ENCODE peak calls at places on chromosomes 4 and X, in four cellular contexts. Q is adrenal gland, F is cardiac muscle cell, H is WERI-Rb-1. J is an unnamed sample.

GRCh38 chrX:6226646-6227444 is 1.8 kb downstream of the NLGN4X start:
- DNase-seq in Q (no peak), F (peak), H (peak), J (no peak)

GRCh38 chrX:69388526-69388925 is 115.6 kb upstream of the NALF2 start:
- DNase-seq in Q (no peak), F (no peak), H (no peak), J (no peak)

GRCh38 chrX:39973810-39974209 is 123.9 kb downstream of the BCOR start:
- DNase-seq in Q (no peak), F (no peak), H (no peak), J (no peak)

GRCh38 chrX:28312965-28313364 is 274.3 kb upstream of the IL1RAPL1 start:
- DNase-seq in Q (no peak), F (no peak), H (no peak), J (no peak)

GRCh38 chr4:6733358-6734164 is 17.6 kb downstream of the BLOC1S4 start:
- DNase-seq in Q (no peak), F (no peak), H (no peak), J (no peak)

GRCh38 chr4:3799496-3799895 is 33.3 kb downstream of the ADRA2C start:
- DNase-seq in Q (no peak), F (no peak), H (no peak), J (no peak)

GRCh38 chrX:140157611-140158010 is 192.3 kb upstream of the CXorf66 start:
- DNase-seq in Q (no peak), F (no peak), H (no peak), J (peak)

GRCh38 chrX:12118134-12118533 is 20.1 kb upstream of the FRMPD4 start:
- DNase-seq in Q (no peak), F (no peak), H (no peak), J (no peak)

GRCh38 chr4:17400696-17401095 is 111.2 kb downstream of the QDPR start:
- DNase-seq in Q (no peak), F (no peak), H (no peak), J (no peak)

GRCh38 chrX:107117993-107118321 is 665 bp downstream of the RBM41 start:
- DNase-seq in Q (no peak), F (no peak), H (no peak), J (no peak)

GRCh38 chr4:52925531-52925968 is 63.4 kb downstream of the RASL11B start:
- DNase-seq in Q (no peak), F (peak), H (peak), J (peak)

GRCh38 chrX:70087857-70088256 is 25.6 kb downstream of the OTUD6A start:
- DNase-seq in Q (no peak), F (peak), H (no peak), J (peak)

GRCh38 chr4:128427832-128428366 is 140.3 kb upstream of the PGRMC2 start:
- DNase-seq in Q (peak), F (no peak), H (peak), J (peak)

GRCh38 chr4:182102576-182102975 is 140.6 kb upstream of the TENM3 start:
- DNase-seq in Q (peak), F (no peak), H (no peak), J (no peak)

GRCh38 chrX:13055486-13055885 is 11.1 kb upstream of the FAM9C start:
- DNase-seq in Q (no peak), F (no peak), H (no peak), J (no peak)

GRCh38 chrX:133414399-133415275 is 652 bp downstream of the GPC4 start:
- DNase-seq in Q (peak), F (peak), H (no peak), J (peak)

GRCh38 chrX:133413218-133413925 is 1.9 kb downstream of the GPC4 start:
- DNase-seq in Q (no peak), F (peak), H (no peak), J (peak)

GRCh38 chrX:133410555-133410954 is 4.7 kb downstream of the GPC4 start:
- DNase-seq in Q (no peak), F (no peak), H (no peak), J (no peak)

GRCh38 chrX:133412246-133412645 is 3.0 kb downstream of the GPC4 start:
- DNase-seq in Q (no peak), F (no peak), H (no peak), J (peak)

GRCh38 chrX:133412665-133413064 is 2.6 kb downstream of the GPC4 start:
- DNase-seq in Q (no peak), F (no peak), H (no peak), J (no peak)
- H3K4me3 ChIP-seq in Q (no peak), F (peak), H (no peak), J (no peak)

GRCh38 chr4:40916218-40916555 is 166.4 kb downstream of the NSUN7 start:
- DNase-seq in Q (no peak), F (no peak), H (no peak), J (no peak)
- H3K4me3 ChIP-seq in Q (no peak), F (no peak), H (no peak), J (no peak)

DNA sequence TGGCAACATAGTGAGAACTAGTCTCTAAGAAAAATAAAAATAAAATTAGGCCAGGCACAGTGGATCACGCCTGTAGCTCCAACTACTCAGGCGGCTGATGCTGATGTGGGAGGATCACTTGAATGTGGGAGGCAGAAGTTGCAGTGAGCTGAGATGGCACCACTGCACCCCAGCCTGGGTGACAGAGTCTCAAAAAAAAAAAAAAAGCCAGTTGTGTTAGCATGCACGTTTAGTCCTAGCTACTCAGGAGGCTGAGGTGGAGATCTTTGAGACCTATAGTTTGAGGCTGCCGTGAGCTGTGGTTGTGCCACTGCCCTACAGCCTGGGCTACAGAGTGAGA is 2.5 kb downstream of the DCK start:
- DNase-seq in Q (no peak), F (no peak), H (no peak), J (no peak)
- H3K4me3 ChIP-seq in Q (no peak), F (no peak), H (no peak), J (no peak)

DNA sequence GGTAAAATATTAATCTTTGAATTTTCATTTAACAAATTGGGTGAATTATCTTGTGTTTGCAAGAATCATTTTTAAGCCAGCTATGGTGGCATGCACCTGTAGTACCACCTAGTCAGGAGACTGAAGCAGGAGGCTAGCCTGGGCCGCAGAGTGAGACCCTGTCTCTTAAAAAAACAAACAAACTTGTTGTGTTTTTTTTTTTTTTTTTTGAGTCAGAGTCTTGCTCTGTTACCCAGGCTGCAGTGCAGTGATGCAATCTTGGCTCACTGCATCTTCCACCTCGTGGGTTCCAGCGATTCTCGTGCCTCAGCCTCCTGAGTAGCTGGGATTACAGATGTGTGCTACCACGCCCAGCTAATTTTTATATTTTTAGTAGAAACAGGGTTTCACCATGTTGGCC is 2.2 kb downstream of the TXLNG start:
- DNase-seq in Q (peak), F (no peak), H (no peak), J (no peak)
- H3K4me3 ChIP-seq in Q (no peak), F (no peak), H (no peak), J (no peak)

GRCh38 chr4:72919464-72919863 is 150.1 kb downstream of the COX18 start:
- DNase-seq in Q (no peak), F (no peak), H (no peak), J (no peak)

GRCh38 chr4:72919937-72920336 is 149.6 kb downstream of the COX18 start:
- DNase-seq in Q (no peak), F (no peak), H (no peak), J (no peak)

DNA sequence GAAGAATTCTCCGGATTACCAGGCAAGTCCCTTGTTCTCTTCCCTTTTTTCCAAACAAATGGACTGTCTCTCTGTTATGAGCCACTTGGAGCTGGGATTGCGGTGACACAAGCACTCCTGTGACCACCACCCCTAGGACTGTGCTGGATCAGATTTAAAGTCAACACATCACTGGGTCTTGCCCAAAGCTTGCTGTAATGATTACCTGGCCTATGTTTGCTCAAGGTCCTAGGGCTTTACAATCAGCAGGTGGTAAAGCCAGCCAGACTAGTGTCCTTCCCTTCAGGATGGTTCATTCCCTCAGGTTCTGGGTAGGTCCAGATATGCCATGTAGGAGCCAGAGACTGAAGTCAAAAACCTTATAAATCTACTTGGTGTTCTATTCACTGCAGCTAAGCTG is 144.7 kb downstream of the COX18 start:
- DNase-seq in Q (no peak), F (no peak), H (no peak), J (no peak)
- H3K4me3 ChIP-seq in Q (no peak), F (no peak), H (no peak), J (no peak)

GRCh38 chr4:10926025-10926424 is 241.5 kb upstream of the CLNK start:
- DNase-seq in Q (no peak), F (no peak), H (no peak), J (no peak)
- H3K4me3 ChIP-seq in Q (no peak), F (no peak), H (no peak), J (no peak)